ENCODE peak calls at places on chromosomes 3 and 15, in eight cellular contexts. T, X, M, C, P, Z, K and H are unnamed samples.

GRCh38 chr3:73037369-73037699 is 24.1 kb upstream of the EBLN2 start:
- DNase-seq in T (no peak), X (no peak), M (peak; percentile 37), C (no peak), P (no peak), Z (peak; percentile 34), K (no peak), H (no peak)

GRCh38 chr3:115790759-115791158 is 167.4 kb downstream of the GAP43 start:
- DNase-seq in T (no peak), X (peak; percentile 94), M (peak; percentile 92), C (no peak), P (no peak), Z (peak; percentile 89), K (peak; percentile 59), H (peak; percentile 90)

GRCh38 chr3:66453525-66454463 is 47.0 kb downstream of the LRIG1 start:
- DNase-seq in T (no peak), X (no peak), M (no peak), C (no peak), P (no peak), Z (no peak), K (no peak), H (no peak)

GRCh38 chr3:159169828-159170227 is 368.0 kb downstream of the MFSD1 start:
- DNase-seq in T (no peak), X (peak; percentile 16), M (peak; percentile 70), C (no peak), P (no peak), Z (peak; percentile 24), K (no peak), H (peak; percentile 44)

GRCh38 chr3:157330206-157330605 is 106.4 kb upstream of the PTX3 start:
- DNase-seq in T (no peak), X (no peak), M (peak; percentile 46), C (no peak), P (no peak), Z (peak; percentile 40), K (no peak), H (peak; percentile 41)

GRCh38 chr3:170476291-170476690 is 57.6 kb downstream of the CLDN11 start:
- DNase-seq in T (no peak), X (no peak), M (peak; percentile 41), C (no peak), P (no peak), Z (no peak), K (no peak), H (no peak)

GRCh38 chr3:179069762-179070390 is 1.7 kb downstream of the ZMAT3 start:
- DNase-seq in T (no peak), X (no peak), M (peak; percentile 77), C (no peak), P (no peak), Z (peak; percentile 45), K (no peak), H (no peak)

GRCh38 chr15:27438403-27439375 is 467.7 kb downstream of the GABRG3 start:
- DNase-seq in T (no peak), X (no peak), M (peak; percentile 19), C (no peak), P (no peak), Z (peak; percentile 15), K (no peak), H (no peak)

GRCh38 chr15:52466134-52466701 is 62.5 kb downstream of the MYO5A start:
- DNase-seq in T (peak; percentile 40), X (no peak), M (no peak), C (peak; percentile 37), P (peak; percentile 51), Z (no peak), K (no peak), H (no peak)

GRCh38 chr3:153210116-153210515 is 48.1 kb downstream of the RAP2B start:
- DNase-seq in T (no peak), X (no peak), M (peak; percentile 70), C (no peak), P (no peak), Z (peak; percentile 36), K (no peak), H (no peak)

GRCh38 chr15:68425428-68426060 is 6.4 kb downstream of the ITGA11 start:
- DNase-seq in T (no peak), X (no peak), M (no peak), C (no peak), P (no peak), Z (no peak), K (no peak), H (no peak)

GRCh38 chr3:116140100-116140689 is 305.1 kb downstream of the LSAMP start:
- DNase-seq in T (no peak), X (no peak), M (peak; percentile 64), C (no peak), P (no peak), Z (peak; percentile 63), K (no peak), H (no peak)

GRCh38 chr15:80418892-80419537 is 14.8 kb downstream of the ARNT2 start:
- DNase-seq in T (no peak), X (peak; percentile 56), M (peak; percentile 73), C (no peak), P (no peak), Z (peak; percentile 73), K (peak; percentile 51), H (no peak)

GRCh38 chr15:26644948-26645347 is 127.9 kb downstream of the GABRB3 start:
- DNase-seq in T (no peak), X (no peak), M (no peak), C (no peak), P (no peak), Z (no peak), K (no peak), H (no peak)

GRCh38 chr15:92840149-92840548 is 60.0 kb upstream of the CHD2 start:
- DNase-seq in T (peak; percentile 31), X (no peak), M (no peak), C (no peak), P (no peak), Z (no peak), K (peak; percentile 49), H (no peak)

GRCh38 chr3:136332776-136333175 is 82.6 kb downstream of the PCCB start:
- DNase-seq in T (no peak), X (no peak), M (peak; percentile 61), C (no peak), P (no peak), Z (peak; percentile 35), K (no peak), H (no peak)

GRCh38 chr15:62482715-62483429 is 317.8 kb upstream of the C2CD4B start:
- DNase-seq in T (no peak), X (peak; percentile 45), M (no peak), C (no peak), P (no peak), Z (peak; percentile 40), K (no peak), H (no peak)

GRCh38 chr3:161337311-161337710 is 34.0 kb downstream of the SPTSSB start:
- DNase-seq in T (no peak), X (no peak), M (no peak), C (no peak), P (no peak), Z (no peak), K (no peak), H (no peak)

GRCh38 chr15:96593735-96594134 is 263.2 kb downstream of the NR2F2 start:
- DNase-seq in T (no peak), X (no peak), M (no peak), C (no peak), P (no peak), Z (no peak), K (no peak), H (no peak)

GRCh38 chr3:105365171-105365535 is 1.6 kb upstream of the ALCAM start:
- DNase-seq in T (no peak), X (no peak), M (no peak), C (no peak), P (no peak), Z (no peak), K (peak; percentile 55), H (no peak)
- TF ChIP-seq CTCF in T (no peak), X (no peak), M (no peak), C (no peak), P (no peak), Z (no peak), K (peak; percentile 8), H (no peak)

GRCh38 chr3:52705688-52706686 is at the start of the genes GLT8D1 and SPCS1:
- DNase-seq in T (peak; percentile 82), X (peak; percentile 71), M (peak; percentile 80), C (peak; percentile 87), P (peak; percentile 89), Z (peak; percentile 89), K (peak; percentile 81), H (no peak)

GRCh38 chr3:52704611-52705437 is 767 bp downstream of the GLT8D1 start:
- DNase-seq in T (no peak), X (peak; percentile 21), M (no peak), C (no peak), P (peak; percentile 44), Z (peak; percentile 26), K (peak; percentile 31), H (no peak)

GRCh38 chr3:52707585-52707984 is 1.7 kb downstream of the SPCS1 start:
- DNase-seq in T (no peak), X (no peak), M (no peak), C (no peak), P (no peak), Z (no peak), K (no peak), H (no peak)

GRCh38 chr3:52705438-52705687 is 228 bp downstream of the GLT8D1 start:
- DNase-seq in T (no peak), X (no peak), M (no peak), C (no peak), P (no peak), Z (no peak), K (no peak), H (no peak)

GRCh38 chr3:52703356-52703755 is 2.2 kb downstream of the GLT8D1 start:
- DNase-seq in T (no peak), X (no peak), M (no peak), C (no peak), P (no peak), Z (no peak), K (no peak), H (no peak)
- H3K4me3 ChIP-seq in T (no peak overlapping the region), X (no peak overlapping the region), M (peak overlapping the region; percentile 98), C (no peak overlapping the region), P (no peak overlapping the region), Z (no peak overlapping the region), K (no peak overlapping the region), H (no peak overlapping the region)

GRCh38 chr3:126155280-126155640 is 25.1 kb downstream of the ALDH1L1 start:
- DNase-seq in T (no peak), X (no peak), M (no peak), C (no peak), P (no peak), Z (no peak), K (no peak), H (no peak)

GRCh38 chr3:126152458-126152857 is 27.9 kb downstream of the ALDH1L1 start:
- DNase-seq in T (no peak), X (no peak), M (no peak), C (no peak), P (peak; percentile 7), Z (no peak), K (peak; percentile 6), H (no peak)

GRCh38 chr3:126152931-126153694 is 27.3 kb downstream of the ALDH1L1 start:
- DNase-seq in T (no peak), X (no peak), M (no peak), C (no peak), P (no peak), Z (no peak), K (no peak), H (no peak)

GRCh38 chr3:126154391-126155279 is 25.8 kb downstream of the ALDH1L1 start:
- DNase-seq in T (no peak), X (no peak), M (no peak), C (no peak), P (no peak), Z (no peak), K (peak; percentile 31), H (no peak)

GRCh38 chr3:126153695-126154360 is 26.6 kb downstream of the ALDH1L1 start:
- DNase-seq in T (no peak), X (no peak), M (no peak), C (no peak), P (no peak), Z (no peak), K (peak; percentile 7), H (no peak)
- TF ChIP-seq CTCF in T (no peak), X (no peak), M (no peak), C (no peak), P (no peak), Z (no peak), K (no peak), H (no peak)

GRCh38 chr3:48636149-48636548 is 888 bp upstream of the SLC26A6 start:
- DNase-seq in T (no peak), X (no peak), M (no peak), C (no peak), P (no peak), Z (peak; percentile 5), K (no peak), H (no peak)
- H3K4me3 ChIP-seq in T (peak overlapping the region; percentile 97), X (peak overlapping the region; percentile 82), M (peak overlapping the region; percentile 89), C (peak overlapping the region; percentile 98), P (peak overlapping the region; percentile 96), Z (peak overlapping the region; percentile 99), K (peak overlapping the region; percentile 30), H (peak overlapping the region; percentile 84)